ENCODE peak calls at places on chromosomes 4 and X, in four cellular contexts. One of them, this sample, is unnamed.

GRCh38 chr4:20305976-20306375 is 54.3 kb downstream of the SLIT2 start:
- DNase-seq in astrocyte of the spinal cord: peak
- DNase-seq in PC-9: no peak
- DNase-seq in hepatocyte: peak
- DNase-seq in this sample: peak

GRCh38 chrX:151830911-151831310 is 81.8 kb upstream of the MAGEA4 start:
- DNase-seq in astrocyte of the spinal cord: peak
- DNase-seq in PC-9: no peak
- DNase-seq in hepatocyte: no peak
- DNase-seq in this sample: peak

GRCh38 chrX:109918753-109919152 is 84.2 kb upstream of the TMEM164 start:
- DNase-seq in astrocyte of the spinal cord: no peak
- DNase-seq in PC-9: no peak
- DNase-seq in hepatocyte: no peak
- DNase-seq in this sample: no peak

GRCh38 chrX:18129694-18130093 is 91.0 kb downstream of the BEND2 start:
- DNase-seq in astrocyte of the spinal cord: no peak
- DNase-seq in PC-9: no peak
- DNase-seq in hepatocyte: no peak
- DNase-seq in this sample: no peak

GRCh38 chrX:37684918-37685317 is 673 bp upstream of the XK start:
- DNase-seq in astrocyte of the spinal cord: no peak
- DNase-seq in PC-9: no peak
- DNase-seq in hepatocyte: no peak
- DNase-seq in this sample: no peak

GRCh38 chr4:139609647-139610046 is 53.6 kb upstream of the SETD7 start:
- DNase-seq in astrocyte of the spinal cord: peak
- DNase-seq in PC-9: no peak
- DNase-seq in hepatocyte: no peak
- DNase-seq in this sample: peak

GRCh38 chr4:162582180-162582579 is 418.4 kb upstream of the FSTL5 start:
- DNase-seq in astrocyte of the spinal cord: no peak
- DNase-seq in PC-9: no peak
- DNase-seq in hepatocyte: no peak
- DNase-seq in this sample: no peak

GRCh38 chrX:142999209-142999720 is 26.5 kb upstream of the SPANXN4 start:
- DNase-seq in astrocyte of the spinal cord: no peak
- DNase-seq in PC-9: no peak
- DNase-seq in hepatocyte: peak
- DNase-seq in this sample: no peak

GRCh38 chrX:48090123-48090522 is 18.7 kb upstream of the ZNF630 start:
- DNase-seq in astrocyte of the spinal cord: no peak
- DNase-seq in PC-9: no peak
- DNase-seq in hepatocyte: peak
- DNase-seq in this sample: no peak

GRCh38 chr4:148847544-148847943 is 405.3 kb upstream of the NR3C2 start:
- DNase-seq in astrocyte of the spinal cord: no peak
- DNase-seq in PC-9: no peak
- DNase-seq in hepatocyte: no peak
- DNase-seq in this sample: no peak

GRCh38 chr4:166862032-166862431 is 372.3 kb downstream of the SPOCK3 start:
- DNase-seq in astrocyte of the spinal cord: no peak
- DNase-seq in PC-9: no peak
- DNase-seq in hepatocyte: no peak
- DNase-seq in this sample: no peak

GRCh38 chrX:7283741-7284140 is 135.8 kb upstream of the PUDP start:
- DNase-seq in astrocyte of the spinal cord: no peak
- DNase-seq in PC-9: no peak
- DNase-seq in hepatocyte: no peak
- DNase-seq in this sample: no peak

GRCh38 chrX:31931225-31931624 is 859.4 kb upstream of the FTHL17 start:
- DNase-seq in astrocyte of the spinal cord: peak
- DNase-seq in PC-9: no peak
- DNase-seq in hepatocyte: no peak
- DNase-seq in this sample: peak

GRCh38 chr4:138561906-138562305 is 319.8 kb upstream of the SLC7A11 start:
- DNase-seq in astrocyte of the spinal cord: no peak
- DNase-seq in PC-9: no peak
- DNase-seq in hepatocyte: no peak
- DNase-seq in this sample: no peak

GRCh38 chrX:123087326-123087725 is 96.8 kb upstream of the GRIA3 start:
- DNase-seq in astrocyte of the spinal cord: no peak
- DNase-seq in PC-9: no peak
- DNase-seq in hepatocyte: no peak
- DNase-seq in this sample: peak

GRCh38 chr4:151806511-151806927 is 45.7 kb upstream of the GATB start:
- DNase-seq in astrocyte of the spinal cord: peak
- DNase-seq in PC-9: no peak
- DNase-seq in hepatocyte: no peak
- DNase-seq in this sample: peak

GRCh38 chr4:186839122-186840037 is 115.7 kb upstream of the FAT1 start:
- DNase-seq in astrocyte of the spinal cord: peak
- DNase-seq in PC-9: peak
- DNase-seq in hepatocyte: no peak
- DNase-seq in this sample: peak

GRCh38 chr4:188778880-188779279 is 639.6 kb downstream of the TRIML1 start:
- DNase-seq in astrocyte of the spinal cord: peak
- DNase-seq in PC-9: no peak
- DNase-seq in hepatocyte: no peak
- DNase-seq in this sample: peak

GRCh38 chr4:56619816-56620215 is 61.3 kb downstream of the HOPX start:
- DNase-seq in astrocyte of the spinal cord: no peak
- DNase-seq in PC-9: no peak
- DNase-seq in hepatocyte: no peak
- DNase-seq in this sample: no peak

GRCh38 chrX:129833153-129834004 is 10.3 kb downstream of the ZDHHC9 start:
- DNase-seq in astrocyte of the spinal cord: peak
- DNase-seq in PC-9: no peak
- DNase-seq in hepatocyte: no peak
- DNase-seq in this sample: peak

GRCh38 chrX:13428055-13428786 is 108.4 kb upstream of the ATXN3L start:
- DNase-seq in astrocyte of the spinal cord: peak
- DNase-seq in PC-9: no peak
- DNase-seq in hepatocyte: peak
- DNase-seq in this sample: peak

GRCh38 chr4:61531188-61531587 is 331.1 kb downstream of the ADGRL3 start:
- DNase-seq in astrocyte of the spinal cord: no peak
- DNase-seq in PC-9: no peak
- DNase-seq in hepatocyte: peak
- DNase-seq in this sample: no peak

GRCh38 chr4:127586922-127587571 is 45.7 kb upstream of the INTU start:
- DNase-seq in astrocyte of the spinal cord: peak
- DNase-seq in PC-9: peak
- DNase-seq in hepatocyte: peak
- DNase-seq in this sample: peak
- TF ChIP-seq CTCF in astrocyte of the spinal cord: peak
- TF ChIP-seq CTCF in PC-9: peak
- TF ChIP-seq CTCF in hepatocyte: peak
- TF ChIP-seq CTCF in this sample: peak

GRCh38 chrX:10017866-10018265 is 50.7 kb downstream of the CLDN34 start:
- DNase-seq in astrocyte of the spinal cord: peak
- DNase-seq in PC-9: peak
- DNase-seq in hepatocyte: peak
- DNase-seq in this sample: peak
- TF ChIP-seq CTCF in astrocyte of the spinal cord: no peak
- TF ChIP-seq CTCF in PC-9: peak
- TF ChIP-seq CTCF in hepatocyte: no peak
- TF ChIP-seq CTCF in this sample: no peak

DNA sequence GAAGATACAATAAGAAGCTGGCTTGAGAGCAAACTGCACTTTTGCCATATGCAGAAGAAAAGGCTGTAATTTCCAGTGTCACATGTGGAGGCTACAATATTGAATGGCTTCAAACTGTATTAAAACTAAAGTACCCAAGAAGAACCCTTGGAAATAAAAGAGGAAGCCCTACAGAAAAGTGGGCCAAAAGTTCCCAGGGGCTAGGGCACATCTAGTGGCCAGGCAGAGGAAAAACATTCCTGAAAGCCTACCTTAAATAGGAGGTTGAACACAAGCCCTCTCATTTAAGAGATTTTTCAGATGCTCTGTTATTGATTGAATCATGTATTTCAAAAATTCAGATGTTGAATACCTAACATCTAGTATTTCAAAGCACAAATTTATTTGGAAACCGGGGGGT is 40.6 kb upstream of the PRDX4 start:
- DNase-seq in astrocyte of the spinal cord: no peak
- DNase-seq in PC-9: no peak
- DNase-seq in hepatocyte: no peak
- DNase-seq in this sample: no peak
- TF ChIP-seq CTCF in astrocyte of the spinal cord: peak
- TF ChIP-seq CTCF in PC-9: no peak
- TF ChIP-seq CTCF in hepatocyte: no peak
- TF ChIP-seq CTCF in this sample: no peak

DNA sequence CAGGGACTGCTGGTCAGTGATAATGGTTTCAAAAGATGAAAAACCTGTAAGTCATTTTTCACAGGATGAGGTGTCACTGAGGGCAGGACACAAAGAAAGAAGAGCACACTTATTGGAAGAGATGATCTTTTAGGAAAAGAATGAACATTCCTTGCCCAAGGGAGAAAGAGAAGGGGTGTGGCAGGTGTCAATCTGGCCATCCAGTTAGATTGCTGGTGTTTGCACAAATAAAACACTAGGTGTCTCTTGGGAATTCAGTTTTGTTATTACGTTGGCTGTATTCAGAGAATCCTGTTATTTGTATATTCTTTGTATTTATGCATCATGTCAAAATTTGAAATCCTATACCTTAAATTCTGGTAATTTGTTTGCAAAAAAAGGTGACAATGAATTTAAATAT is 244.4 kb downstream of the GPAT3 start:
- DNase-seq in astrocyte of the spinal cord: no peak
- DNase-seq in PC-9: no peak
- DNase-seq in hepatocyte: no peak
- DNase-seq in this sample: no peak
- TF ChIP-seq CTCF in astrocyte of the spinal cord: no peak
- TF ChIP-seq CTCF in PC-9: no peak
- TF ChIP-seq CTCF in hepatocyte: no peak
- TF ChIP-seq CTCF in this sample: no peak

DNA sequence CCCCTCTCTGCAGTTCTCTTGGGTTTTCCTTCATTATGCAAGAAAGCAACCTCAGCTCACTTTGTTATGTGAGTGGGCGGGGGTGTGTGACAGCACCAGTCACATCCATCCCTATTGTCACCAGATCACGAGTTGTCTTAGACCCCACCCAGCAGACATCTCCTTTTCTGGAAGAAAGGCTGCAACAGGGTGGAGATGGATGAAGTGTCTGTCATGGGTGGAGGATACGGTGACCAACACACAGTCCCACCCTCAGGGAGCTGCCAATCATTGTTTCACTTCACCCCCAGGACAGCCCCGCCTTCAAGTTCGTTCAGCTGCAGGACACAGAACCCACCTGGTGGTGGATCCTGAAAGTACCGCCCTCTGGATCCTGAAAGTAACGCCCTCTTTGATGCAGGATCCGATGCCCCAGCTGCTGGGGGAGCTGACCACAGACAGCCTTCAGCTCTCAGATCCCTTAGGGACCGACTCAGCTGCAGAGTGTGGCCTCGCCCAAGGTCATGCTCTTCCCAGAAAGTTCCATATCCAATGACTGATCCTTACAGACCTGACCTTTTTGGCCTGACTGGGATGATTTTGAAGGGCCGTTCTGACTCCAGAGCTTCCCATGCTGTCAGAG is 79.7 kb downstream of the SMIM20 start:
- DNase-seq in astrocyte of the spinal cord: no peak
- DNase-seq in PC-9: no peak
- DNase-seq in hepatocyte: peak
- DNase-seq in this sample: peak
- TF ChIP-seq CTCF in astrocyte of the spinal cord: no peak
- TF ChIP-seq CTCF in PC-9: peak
- TF ChIP-seq CTCF in hepatocyte: peak
- TF ChIP-seq CTCF in this sample: peak

DNA sequence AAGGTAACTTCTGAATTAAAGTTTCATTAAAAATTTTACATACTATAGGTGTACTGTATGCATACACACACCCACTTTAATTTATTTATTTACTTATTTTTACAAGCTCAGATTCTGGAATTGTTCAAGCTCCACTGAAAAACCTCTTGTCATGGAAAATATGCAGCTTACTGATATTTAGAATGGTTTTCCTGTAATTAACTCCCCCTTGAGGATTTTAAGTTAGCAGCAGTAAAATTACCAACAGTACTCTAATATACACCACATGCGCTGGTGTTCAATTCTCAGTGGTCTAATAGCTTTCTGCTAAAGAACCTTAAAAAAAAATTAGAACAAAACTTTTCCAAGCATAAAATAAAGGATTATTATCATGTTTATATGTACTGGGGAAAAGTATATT is 12.0 kb downstream of the MAB21L2 start:
- DNase-seq in astrocyte of the spinal cord: no peak
- DNase-seq in PC-9: no peak
- DNase-seq in hepatocyte: no peak
- DNase-seq in this sample: peak
- TF ChIP-seq CTCF in astrocyte of the spinal cord: peak
- TF ChIP-seq CTCF in PC-9: no peak
- TF ChIP-seq CTCF in hepatocyte: peak
- TF ChIP-seq CTCF in this sample: peak

DNA sequence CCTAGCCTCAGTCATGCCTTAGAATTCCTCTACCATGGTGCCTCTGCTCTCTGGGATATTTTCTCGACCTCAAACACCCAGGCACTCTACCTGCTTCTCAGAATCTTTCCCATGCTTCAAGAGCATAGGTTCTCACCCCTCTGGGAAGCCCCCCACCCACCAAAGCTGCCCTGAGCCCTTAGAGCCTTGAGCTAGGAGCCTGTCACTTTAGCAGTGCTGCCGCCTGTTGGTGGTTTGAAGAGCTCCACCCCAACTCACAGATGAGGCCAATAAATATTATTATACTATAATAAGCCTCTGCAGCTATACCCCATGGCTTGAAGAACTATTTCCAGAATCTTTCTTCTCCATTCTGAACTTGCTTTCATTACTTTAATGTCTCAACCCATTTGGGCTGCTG is 109.7 kb downstream of the RTL5 start:
- DNase-seq in astrocyte of the spinal cord: no peak
- DNase-seq in PC-9: no peak
- DNase-seq in hepatocyte: no peak
- DNase-seq in this sample: no peak
- TF ChIP-seq CTCF in astrocyte of the spinal cord: peak
- TF ChIP-seq CTCF in PC-9: peak
- TF ChIP-seq CTCF in hepatocyte: peak
- TF ChIP-seq CTCF in this sample: peak

GRCh38 chrX:119887721-119888425 is 7.8 kb upstream of the AKAP14 start:
- DNase-seq in astrocyte of the spinal cord: peak
- DNase-seq in PC-9: peak
- DNase-seq in hepatocyte: peak
- DNase-seq in this sample: peak
- TF ChIP-seq CTCF in astrocyte of the spinal cord: peak
- TF ChIP-seq CTCF in PC-9: peak
- TF ChIP-seq CTCF in hepatocyte: peak
- TF ChIP-seq CTCF in this sample: peak